ENCODE peak calls at places on chromosomes 2 and 18, in seven cellular contexts. One of them, this sample, is unnamed.
A peak's percentile ranks its signal among the peaks of the same experiment; 100 is the strongest.

GRCh38 chr2:45301307-45302010 is 292.2 kb upstream of the SIX2 start:
- DNase-seq in A549: no peak
- DNase-seq in breast epithelium: no peak
- DNase-seq in adrenal gland: no peak
- DNase-seq in sigmoid colon: no peak
- DNase-seq in heart left ventricle: no peak
- DNase-seq in H1: no peak
- DNase-seq in this sample: no peak

GRCh38 chr2:108189316-108189715 is 50.5 kb upstream of the SULT1C3 start:
- DNase-seq in A549: no peak
- DNase-seq in breast epithelium: no peak
- DNase-seq in adrenal gland: no peak
- DNase-seq in sigmoid colon: no peak
- DNase-seq in heart left ventricle: no peak
- DNase-seq in H1: no peak
- DNase-seq in this sample: no peak

GRCh38 chr18:31512203-31512764 is 14.3 kb downstream of the DSG2 start:
- DNase-seq in A549: peak; percentile 58
- DNase-seq in breast epithelium: no peak
- DNase-seq in adrenal gland: no peak
- DNase-seq in sigmoid colon: no peak
- DNase-seq in heart left ventricle: no peak
- DNase-seq in H1: no peak
- DNase-seq in this sample: no peak

GRCh38 chr18:57585846-57586242 is 658 bp downstream of the FECH start:
- DNase-seq in A549: no peak
- DNase-seq in breast epithelium: no peak
- DNase-seq in adrenal gland: no peak
- DNase-seq in sigmoid colon: no peak
- DNase-seq in heart left ventricle: no peak
- DNase-seq in H1: no peak
- DNase-seq in this sample: no peak

GRCh38 chr2:19541884-19542283 is 183.5 kb upstream of the OSR1 start:
- DNase-seq in A549: peak; percentile 33
- DNase-seq in breast epithelium: no peak
- DNase-seq in adrenal gland: no peak
- DNase-seq in sigmoid colon: no peak
- DNase-seq in heart left ventricle: no peak
- DNase-seq in H1: no peak
- DNase-seq in this sample: no peak

GRCh38 chr2:205990104-205990503 is 95.9 kb downstream of the INO80D start:
- DNase-seq in A549: no peak
- DNase-seq in breast epithelium: no peak
- DNase-seq in adrenal gland: no peak
- DNase-seq in sigmoid colon: no peak
- DNase-seq in heart left ventricle: no peak
- DNase-seq in H1: no peak
- DNase-seq in this sample: no peak

GRCh38 chr2:211599146-211599545 is 939.5 kb downstream of the ERBB4 start:
- DNase-seq in A549: no peak
- DNase-seq in breast epithelium: no peak
- DNase-seq in adrenal gland: no peak
- DNase-seq in sigmoid colon: no peak
- DNase-seq in heart left ventricle: no peak
- DNase-seq in H1: no peak
- DNase-seq in this sample: no peak

GRCh38 chr2:71235930-71236587 is 9.2 kb upstream of the PAIP2B start:
- DNase-seq in A549: no peak
- DNase-seq in breast epithelium: no peak
- DNase-seq in adrenal gland: no peak
- DNase-seq in sigmoid colon: no peak
- DNase-seq in heart left ventricle: no peak
- DNase-seq in H1: no peak
- DNase-seq in this sample: no peak

GRCh38 chr2:168348076-168348475 is 100.7 kb upstream of the STK39 start:
- DNase-seq in A549: peak; percentile 26
- DNase-seq in breast epithelium: no peak
- DNase-seq in adrenal gland: peak; percentile 37
- DNase-seq in sigmoid colon: no peak
- DNase-seq in heart left ventricle: no peak
- DNase-seq in H1: no peak
- DNase-seq in this sample: no peak

GRCh38 chr2:187614756-187615155 is 60.5 kb upstream of the TFPI start:
- DNase-seq in A549: no peak
- DNase-seq in breast epithelium: no peak
- DNase-seq in adrenal gland: no peak
- DNase-seq in sigmoid colon: no peak
- DNase-seq in heart left ventricle: no peak
- DNase-seq in H1: no peak
- DNase-seq in this sample: no peak

GRCh38 chr2:177506506-177506905 is 113.9 kb downstream of the AGPS start:
- DNase-seq in A549: no peak
- DNase-seq in breast epithelium: no peak
- DNase-seq in adrenal gland: no peak
- DNase-seq in sigmoid colon: no peak
- DNase-seq in heart left ventricle: no peak
- DNase-seq in H1: no peak
- DNase-seq in this sample: no peak

GRCh38 chr2:81007104-81007503 is 702.6 kb upstream of the LRRTM1 start:
- DNase-seq in A549: no peak
- DNase-seq in breast epithelium: no peak
- DNase-seq in adrenal gland: no peak
- DNase-seq in sigmoid colon: no peak
- DNase-seq in heart left ventricle: no peak
- DNase-seq in H1: no peak
- DNase-seq in this sample: no peak

GRCh38 chr18:48106976-48107781 is 176.7 kb upstream of the SMAD2 start:
- DNase-seq in A549: no peak
- DNase-seq in breast epithelium: no peak
- DNase-seq in adrenal gland: peak; percentile 58
- DNase-seq in sigmoid colon: no peak
- DNase-seq in heart left ventricle: no peak
- DNase-seq in H1: no peak
- DNase-seq in this sample: no peak

GRCh38 chr2:128412181-128412871 is 93.7 kb upstream of the HS6ST1 start:
- DNase-seq in A549: no peak
- DNase-seq in breast epithelium: no peak
- DNase-seq in adrenal gland: peak; percentile 13
- DNase-seq in sigmoid colon: no peak
- DNase-seq in heart left ventricle: peak; percentile 3
- DNase-seq in H1: no peak
- DNase-seq in this sample: no peak

GRCh38 chr18:3653859-3654441 is 204.0 kb downstream of the TGIF1 start:
- DNase-seq in A549: no peak
- DNase-seq in breast epithelium: no peak
- DNase-seq in adrenal gland: no peak
- DNase-seq in sigmoid colon: no peak
- DNase-seq in heart left ventricle: no peak
- DNase-seq in H1: no peak
- DNase-seq in this sample: no peak

GRCh38 chr2:217908544-217908943 is 94.3 kb downstream of the TNS1 start:
- DNase-seq in A549: no peak
- DNase-seq in breast epithelium: no peak
- DNase-seq in adrenal gland: no peak
- DNase-seq in sigmoid colon: no peak
- DNase-seq in heart left ventricle: peak; percentile 29
- DNase-seq in H1: no peak
- DNase-seq in this sample: no peak

GRCh38 chr2:69950241-69950640 is 11.2 kb downstream of the ASPRV1 start:
- DNase-seq in A549: no peak
- DNase-seq in breast epithelium: no peak
- DNase-seq in adrenal gland: no peak
- DNase-seq in sigmoid colon: no peak
- DNase-seq in heart left ventricle: no peak
- DNase-seq in H1: no peak
- DNase-seq in this sample: no peak

GRCh38 chr18:47248610-47249343 is 2.7 kb downstream of the SKOR2 start:
- DNase-seq in A549: no peak
- DNase-seq in breast epithelium: no peak
- DNase-seq in adrenal gland: no peak
- DNase-seq in sigmoid colon: no peak
- DNase-seq in heart left ventricle: no peak
- DNase-seq in H1: no peak
- DNase-seq in this sample: no peak

GRCh38 chr2:43104763-43105162 is 121.6 kb downstream of the ZFP36L2 start:
- DNase-seq in A549: no peak
- DNase-seq in breast epithelium: no peak
- DNase-seq in adrenal gland: no peak
- DNase-seq in sigmoid colon: peak; percentile 52
- DNase-seq in heart left ventricle: no peak
- DNase-seq in H1: no peak
- DNase-seq in this sample: no peak

DNA sequence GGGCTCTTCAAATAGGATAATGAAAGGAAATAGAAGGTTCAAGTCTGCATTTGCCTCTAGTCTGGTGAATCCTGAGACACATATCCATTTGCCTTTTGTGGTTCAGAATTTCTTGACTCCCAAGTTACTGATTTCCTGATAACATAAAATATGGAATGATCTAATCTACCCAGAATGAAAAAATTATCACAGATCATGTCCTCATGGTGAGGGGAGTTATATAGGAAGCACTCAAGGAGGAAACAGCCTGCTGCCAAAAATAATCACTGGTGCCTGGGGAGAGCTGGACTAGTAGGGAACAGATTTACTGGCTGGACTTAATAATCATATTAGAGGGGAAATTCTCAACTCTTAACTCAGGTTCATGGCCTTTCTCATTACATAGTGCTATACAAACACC is 95.5 kb upstream of the STK17B start:
- DNase-seq in A549: no peak
- DNase-seq in breast epithelium: no peak
- DNase-seq in adrenal gland: no peak
- DNase-seq in sigmoid colon: no peak
- DNase-seq in heart left ventricle: no peak
- DNase-seq in H1: no peak
- DNase-seq in this sample: no peak
- H3K27ac ChIP-seq in A549: no peak overlapping the region
- H3K27ac ChIP-seq in breast epithelium: no peak overlapping the region
- H3K27ac ChIP-seq in adrenal gland: no peak overlapping the region
- H3K27ac ChIP-seq in sigmoid colon: no peak overlapping the region
- H3K27ac ChIP-seq in heart left ventricle: peak overlapping the region; percentile 7
- H3K27ac ChIP-seq in H1: no peak overlapping the region
- H3K27ac ChIP-seq in this sample: peak overlapping the region; percentile 68

GRCh38 chr2:127376265-127376664 is 11.5 kb downstream of the MAP3K2 start:
- DNase-seq in A549: no peak
- DNase-seq in breast epithelium: no peak
- DNase-seq in adrenal gland: no peak
- DNase-seq in sigmoid colon: no peak
- DNase-seq in heart left ventricle: no peak
- DNase-seq in H1: no peak
- DNase-seq in this sample: no peak
- H3K9me3 ChIP-seq in A549: peaks cover 8% of the 10 kb centered on the region
- H3K9me3 ChIP-seq in breast epithelium: peaks cover 6% of the 10 kb centered on the region
- H3K9me3 ChIP-seq in adrenal gland: no peaks in the 10 kb centered on the region
- H3K9me3 ChIP-seq in sigmoid colon: no peaks in the 10 kb centered on the region
- H3K9me3 ChIP-seq in heart left ventricle: no peaks in the 10 kb centered on the region
- H3K9me3 ChIP-seq in H1: peaks cover 36% of the 10 kb centered on the region
- H3K9me3 ChIP-seq in this sample: peaks cover 15% of the 10 kb centered on the region

GRCh38 chr18:49443837-49444236 is 16.6 kb downstream of the DYM start:
- DNase-seq in A549: no peak
- DNase-seq in breast epithelium: no peak
- DNase-seq in adrenal gland: no peak
- DNase-seq in sigmoid colon: no peak
- DNase-seq in heart left ventricle: no peak
- DNase-seq in H1: no peak
- DNase-seq in this sample: no peak
- TF ChIP-seq POLR2A in A549: no peak
- TF ChIP-seq POLR2A in breast epithelium: no peak
- TF ChIP-seq POLR2A in adrenal gland: no peak
- TF ChIP-seq POLR2A in sigmoid colon: no peak
- TF ChIP-seq POLR2A in heart left ventricle: no peak
- TF ChIP-seq POLR2A in H1: no peak
- TF ChIP-seq POLR2A in this sample: no peak

GRCh38 chr2:232900811-232901701 is 31.0 kb downstream of the SNORC start:
- DNase-seq in A549: no peak
- DNase-seq in breast epithelium: no peak
- DNase-seq in adrenal gland: peak; percentile 80
- DNase-seq in sigmoid colon: no peak
- DNase-seq in heart left ventricle: no peak
- DNase-seq in H1: no peak
- DNase-seq in this sample: no peak

GRCh38 chr2:232898592-232899541 is 28.8 kb downstream of the SNORC start:
- DNase-seq in A549: no peak
- DNase-seq in breast epithelium: no peak
- DNase-seq in adrenal gland: peak; percentile 57
- DNase-seq in sigmoid colon: no peak
- DNase-seq in heart left ventricle: no peak
- DNase-seq in H1: no peak
- DNase-seq in this sample: no peak

GRCh38 chr2:232901711-232902578 is 31.9 kb downstream of the SNORC start:
- DNase-seq in A549: peak; percentile 93
- DNase-seq in breast epithelium: no peak
- DNase-seq in adrenal gland: peak; percentile 91
- DNase-seq in sigmoid colon: no peak
- DNase-seq in heart left ventricle: no peak
- DNase-seq in H1: no peak
- DNase-seq in this sample: no peak

GRCh38 chr2:232908695-232909094 is 38.6 kb downstream of the SNORC start:
- DNase-seq in A549: no peak
- DNase-seq in breast epithelium: no peak
- DNase-seq in adrenal gland: no peak
- DNase-seq in sigmoid colon: no peak
- DNase-seq in heart left ventricle: no peak
- DNase-seq in H1: no peak
- DNase-seq in this sample: no peak

DNA sequence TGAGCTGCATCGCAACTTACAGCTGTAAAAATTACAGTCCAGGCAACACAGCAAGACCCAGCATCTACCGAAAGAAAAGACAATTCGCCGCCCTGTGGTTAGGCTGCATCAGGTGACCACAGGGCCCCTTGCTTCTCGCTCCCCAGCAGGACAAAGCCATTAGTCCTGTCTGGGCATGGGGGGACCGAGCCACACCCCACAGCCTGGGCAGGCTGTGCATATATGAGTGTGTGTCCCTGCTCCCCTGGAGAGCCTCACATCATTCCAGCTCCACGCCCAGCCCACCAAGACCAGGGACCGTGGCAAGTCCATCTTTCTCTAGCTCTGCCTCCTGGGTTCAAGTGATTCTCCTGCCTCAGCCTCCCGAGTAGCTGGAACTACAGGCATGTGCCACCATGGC is 33.9 kb downstream of the SNORC start:
- DNase-seq in A549: no peak
- DNase-seq in breast epithelium: no peak
- DNase-seq in adrenal gland: no peak
- DNase-seq in sigmoid colon: no peak
- DNase-seq in heart left ventricle: no peak
- DNase-seq in H1: no peak
- DNase-seq in this sample: no peak
- H3K27ac ChIP-seq in A549: peak overlapping the region; percentile 24
- H3K27ac ChIP-seq in breast epithelium: no peak overlapping the region
- H3K27ac ChIP-seq in adrenal gland: no peak overlapping the region
- H3K27ac ChIP-seq in sigmoid colon: no peak overlapping the region
- H3K27ac ChIP-seq in heart left ventricle: no peak overlapping the region
- H3K27ac ChIP-seq in H1: no peak overlapping the region
- H3K27ac ChIP-seq in this sample: no peak overlapping the region

GRCh38 chr2:123839326-123839725 is 185.8 kb upstream of the CNTNAP5 start:
- DNase-seq in A549: no peak
- DNase-seq in breast epithelium: no peak
- DNase-seq in adrenal gland: no peak
- DNase-seq in sigmoid colon: no peak
- DNase-seq in heart left ventricle: no peak
- DNase-seq in H1: no peak
- DNase-seq in this sample: no peak
- H3K9me3 ChIP-seq in A549: no peaks in the 10 kb centered on the region
- H3K9me3 ChIP-seq in breast epithelium: peaks cover 9% of the 10 kb centered on the region
- H3K9me3 ChIP-seq in adrenal gland: no peaks in the 10 kb centered on the region
- H3K9me3 ChIP-seq in sigmoid colon: no peaks in the 10 kb centered on the region
- H3K9me3 ChIP-seq in heart left ventricle: no peaks in the 10 kb centered on the region
- H3K9me3 ChIP-seq in H1: no peaks in the 10 kb centered on the region
- H3K9me3 ChIP-seq in this sample: no peaks in the 10 kb centered on the region

This sample was measured in esophagus squamous epithelium.